ENCODE peak calls at places on chromosome 18, in six cellular contexts. One of them, this sample, is unnamed.

GRCh38 chr18:10487161-10487560 is 32.7 kb downstream of the APCDD1 start:
- DNase-seq in stimulated activated CD4-positive, alpha-beta T cell treated with anti-CD3 and anti-CD28 coated beads, Interleukin-12 subunit alpha, Interleukin-12 subunit beta, amount 100 ng/mL, for 24 hours: no peak
- DNase-seq in cardiac muscle cell: no peak
- DNase-seq in Right ventricle myocardium inferior: no peak
- DNase-seq in foreskin fibroblast: no peak
- DNase-seq in NCI-H1092: no peak
- DNase-seq in this sample: no peak

GRCh38 chr18:11951390-11951851 is 29.9 kb upstream of the IMPA2 start:
- DNase-seq in stimulated activated CD4-positive, alpha-beta T cell treated with anti-CD3 and anti-CD28 coated beads, Interleukin-12 subunit alpha, Interleukin-12 subunit beta, amount 100 ng/mL, for 24 hours: no peak
- DNase-seq in cardiac muscle cell: peak
- DNase-seq in Right ventricle myocardium inferior: no peak
- DNase-seq in foreskin fibroblast: no peak
- DNase-seq in NCI-H1092: no peak
- DNase-seq in this sample: no peak

GRCh38 chr18:35578481-35578880 is 3.1 kb upstream of the GALNT1 start:
- DNase-seq in stimulated activated CD4-positive, alpha-beta T cell treated with anti-CD3 and anti-CD28 coated beads, Interleukin-12 subunit alpha, Interleukin-12 subunit beta, amount 100 ng/mL, for 24 hours: no peak
- DNase-seq in cardiac muscle cell: no peak
- DNase-seq in Right ventricle myocardium inferior: no peak
- DNase-seq in foreskin fibroblast: no peak
- DNase-seq in NCI-H1092: no peak
- DNase-seq in this sample: no peak

GRCh38 chr18:76149284-76149683 is 345.8 kb downstream of the ZNF516 start:
- DNase-seq in stimulated activated CD4-positive, alpha-beta T cell treated with anti-CD3 and anti-CD28 coated beads, Interleukin-12 subunit alpha, Interleukin-12 subunit beta, amount 100 ng/mL, for 24 hours: no peak
- DNase-seq in cardiac muscle cell: no peak
- DNase-seq in Right ventricle myocardium inferior: no peak
- DNase-seq in foreskin fibroblast: no peak
- DNase-seq in NCI-H1092: no peak
- DNase-seq in this sample: no peak

GRCh38 chr18:50144535-50144934 is 50.4 kb downstream of the MYO5B start:
- DNase-seq in stimulated activated CD4-positive, alpha-beta T cell treated with anti-CD3 and anti-CD28 coated beads, Interleukin-12 subunit alpha, Interleukin-12 subunit beta, amount 100 ng/mL, for 24 hours: no peak
- DNase-seq in cardiac muscle cell: no peak
- DNase-seq in Right ventricle myocardium inferior: no peak
- DNase-seq in foreskin fibroblast: no peak
- DNase-seq in NCI-H1092: no peak
- DNase-seq in this sample: no peak

GRCh38 chr18:28718696-28719095 is 541.8 kb upstream of the CDH2 start:
- DNase-seq in stimulated activated CD4-positive, alpha-beta T cell treated with anti-CD3 and anti-CD28 coated beads, Interleukin-12 subunit alpha, Interleukin-12 subunit beta, amount 100 ng/mL, for 24 hours: no peak
- DNase-seq in cardiac muscle cell: no peak
- DNase-seq in Right ventricle myocardium inferior: no peak
- DNase-seq in foreskin fibroblast: no peak
- DNase-seq in NCI-H1092: no peak
- DNase-seq in this sample: no peak

GRCh38 chr18:21270453-21270852 is 28.4 kb downstream of the GREB1L start:
- DNase-seq in stimulated activated CD4-positive, alpha-beta T cell treated with anti-CD3 and anti-CD28 coated beads, Interleukin-12 subunit alpha, Interleukin-12 subunit beta, amount 100 ng/mL, for 24 hours: no peak
- DNase-seq in cardiac muscle cell: no peak
- DNase-seq in Right ventricle myocardium inferior: no peak
- DNase-seq in foreskin fibroblast: peak
- DNase-seq in NCI-H1092: no peak
- DNase-seq in this sample: no peak

GRCh38 chr18:50871846-50872245 is 7.1 kb upstream of the ME2 start:
- DNase-seq in stimulated activated CD4-positive, alpha-beta T cell treated with anti-CD3 and anti-CD28 coated beads, Interleukin-12 subunit alpha, Interleukin-12 subunit beta, amount 100 ng/mL, for 24 hours: no peak
- DNase-seq in cardiac muscle cell: no peak
- DNase-seq in Right ventricle myocardium inferior: no peak
- DNase-seq in foreskin fibroblast: no peak
- DNase-seq in NCI-H1092: no peak
- DNase-seq in this sample: no peak